ENCODE peak calls at places on chromosomes 4 and X, in five cellular contexts. One of them, this sample, is unnamed.

GRCh38 chr4:186760576-186760975 is 36.9 kb upstream of the FAT1 start:
- DNase-seq in HEK293T: no peak
- DNase-seq in HepG2: no peak
- DNase-seq in SK-N-SH: no peak
- DNase-seq in GM12878: no peak
- DNase-seq in this sample: no peak

GRCh38 chr4:180190382-180190781 is 2052.8 kb upstream of the TENM3 start:
- DNase-seq in HepG2: no peak
- DNase-seq in HEK293T: no peak
- DNase-seq in GM12878: peak
- DNase-seq in SK-N-SH: no peak
- DNase-seq in this sample: no peak

GRCh38 chr4:139609647-139610046 is 53.6 kb upstream of the SETD7 start:
- DNase-seq in SK-N-SH: no peak
- DNase-seq in HEK293T: no peak
- DNase-seq in GM12878: no peak
- DNase-seq in HepG2: no peak
- DNase-seq in this sample: no peak

GRCh38 chr4:88144048-88144447 is 14.4 kb downstream of the ABCG2 start:
- DNase-seq in GM12878: no peak
- DNase-seq in HEK293T: no peak
- DNase-seq in SK-N-SH: no peak
- DNase-seq in HepG2: no peak
- DNase-seq in this sample: no peak

GRCh38 chr4:118865091-118865708 is 23.5 kb upstream of the SYNPO2 start:
- DNase-seq in HepG2: peak
- DNase-seq in HEK293T: peak
- DNase-seq in GM12878: no peak
- DNase-seq in SK-N-SH: peak
- DNase-seq in this sample: peak

GRCh38 chr4:185587444-185588161 is 52.3 kb upstream of the PDLIM3 start:
- DNase-seq in GM12878: peak
- DNase-seq in SK-N-SH: no peak
- DNase-seq in HepG2: no peak
- DNase-seq in HEK293T: no peak
- DNase-seq in this sample: no peak

GRCh38 chrX:132612990-132613564 is 124.2 kb upstream of the MBNL3 start:
- DNase-seq in HEK293T: peak
- DNase-seq in GM12878: no peak
- DNase-seq in HepG2: no peak
- DNase-seq in SK-N-SH: peak
- DNase-seq in this sample: peak

GRCh38 chrX:31268359-31268758 is 196.5 kb upstream of the FTHL17 start:
- DNase-seq in GM12878: no peak
- DNase-seq in HepG2: peak
- DNase-seq in HEK293T: peak
- DNase-seq in SK-N-SH: no peak
- DNase-seq in this sample: no peak

GRCh38 chr4:99087887-99088484 is 602 bp downstream of the ADH5 start:
- DNase-seq in HEK293T: peak
- DNase-seq in SK-N-SH: peak
- DNase-seq in HepG2: peak
- DNase-seq in GM12878: no peak
- DNase-seq in this sample: peak

GRCh38 chr4:100081511-100081910 is 108.8 kb downstream of the DDIT4L start:
- DNase-seq in HEK293T: no peak
- DNase-seq in GM12878: no peak
- DNase-seq in HepG2: no peak
- DNase-seq in SK-N-SH: no peak
- DNase-seq in this sample: no peak

GRCh38 chr4:110508827-110509446 is 33.0 kb downstream of the ENPEP start:
- DNase-seq in HEK293T: peak
- DNase-seq in GM12878: no peak
- DNase-seq in HepG2: no peak
- DNase-seq in SK-N-SH: peak
- DNase-seq in this sample: no peak

GRCh38 chrX:152873361-152873760 is 24.5 kb upstream of the ZNF185 start:
- DNase-seq in HepG2: no peak
- DNase-seq in GM12878: no peak
- DNase-seq in SK-N-SH: no peak
- DNase-seq in HEK293T: no peak
- DNase-seq in this sample: no peak

GRCh38 chr4:55568905-55569504 is 22.3 kb upstream of the CLOCK start:
- DNase-seq in SK-N-SH: no peak
- DNase-seq in GM12878: no peak
- DNase-seq in HepG2: no peak
- DNase-seq in HEK293T: no peak
- DNase-seq in this sample: no peak

GRCh38 chrX:41457618-41458192 is 10.6 kb downstream of the NYX start:
- DNase-seq in HepG2: no peak
- DNase-seq in GM12878: no peak
- DNase-seq in SK-N-SH: no peak
- DNase-seq in HEK293T: no peak
- DNase-seq in this sample: peak

GRCh38 chrX:101564651-101565050 is 14.3 kb downstream of the ARMCX1 start:
- DNase-seq in SK-N-SH: no peak
- DNase-seq in HepG2: no peak
- DNase-seq in HEK293T: no peak
- DNase-seq in GM12878: no peak
- DNase-seq in this sample: no peak

GRCh38 chr4:98648602-98649001 is 9.8 kb downstream of the TSPAN5 start:
- DNase-seq in SK-N-SH: no peak
- DNase-seq in GM12878: no peak
- DNase-seq in HepG2: no peak
- DNase-seq in HEK293T: no peak
- DNase-seq in this sample: no peak

GRCh38 chrX:13691845-13692334 is 3.0 kb downstream of the RAB9A start:
- DNase-seq in HEK293T: no peak
- DNase-seq in HepG2: peak
- DNase-seq in GM12878: no peak
- DNase-seq in SK-N-SH: no peak
- DNase-seq in this sample: peak

GRCh38 chrX:18883234-18883960 is 100.5 kb downstream of the PHKA2 start:
- DNase-seq in HepG2: peak
- DNase-seq in GM12878: no peak
- DNase-seq in SK-N-SH: no peak
- DNase-seq in HEK293T: no peak
- DNase-seq in this sample: no peak

GRCh38 chr4:7806080-7806630 is 133.5 kb downstream of the AFAP1 start:
- DNase-seq in HepG2: peak
- DNase-seq in HEK293T: no peak
- DNase-seq in SK-N-SH: no peak
- DNase-seq in GM12878: no peak
- DNase-seq in this sample: no peak

GRCh38 chr4:146134761-146135160 is 40.8 kb upstream of the LSM6 start:
- DNase-seq in HepG2: no peak
- DNase-seq in SK-N-SH: peak
- DNase-seq in GM12878: no peak
- DNase-seq in HEK293T: no peak
- DNase-seq in this sample: no peak

GRCh38 chrX:134530845-134531244 is 70.9 kb downstream of the HPRT1 start:
- DNase-seq in SK-N-SH: no peak
- DNase-seq in HEK293T: no peak
- DNase-seq in GM12878: no peak
- DNase-seq in HepG2: no peak
- DNase-seq in this sample: no peak

GRCh38 chrX:147537172-147537571 is 374.5 kb upstream of the FMR1 start:
- DNase-seq in GM12878: no peak
- DNase-seq in HEK293T: no peak
- DNase-seq in SK-N-SH: no peak
- DNase-seq in HepG2: no peak
- DNase-seq in this sample: no peak

GRCh38 chr4:183438458-183439113 is 5.8 kb upstream of the CDKN2AIP start:
- DNase-seq in HepG2: peak
- DNase-seq in HEK293T: no peak
- DNase-seq in SK-N-SH: no peak
- DNase-seq in GM12878: no peak
- DNase-seq in this sample: no peak

GRCh38 chr4:23455482-23455881 is 434.4 kb downstream of the PPARGC1A start:
- DNase-seq in HepG2: peak
- DNase-seq in SK-N-SH: no peak
- DNase-seq in GM12878: no peak
- DNase-seq in HEK293T: peak
- DNase-seq in this sample: no peak

GRCh38 chrX:130125090-130125489 is 14.8 kb upstream of the ELF4 start:
- DNase-seq in HepG2: no peak
- DNase-seq in GM12878: no peak
- DNase-seq in SK-N-SH: peak
- DNase-seq in HEK293T: no peak
- DNase-seq in this sample: peak

GRCh38 chrX:104987063-104987462 is 233.4 kb downstream of the TEX13A start:
- DNase-seq in HepG2: no peak
- DNase-seq in SK-N-SH: no peak
- DNase-seq in GM12878: no peak
- DNase-seq in HEK293T: no peak
- DNase-seq in this sample: no peak

GRCh38 chr4:123786159-123786915 is 389.7 kb downstream of the SPRY1 start:
- DNase-seq in GM12878: no peak
- DNase-seq in HEK293T: no peak
- DNase-seq in SK-N-SH: no peak
- DNase-seq in HepG2: no peak
- DNase-seq in this sample: no peak

GRCh38 chr4:149980125-149980682 is 98.0 kb upstream of the DCLK2 start:
- DNase-seq in GM12878: no peak
- DNase-seq in HepG2: no peak
- DNase-seq in SK-N-SH: no peak
- DNase-seq in HEK293T: no peak
- DNase-seq in this sample: no peak

GRCh38 chrX:121851033-121851432 is 803.6 kb downstream of the GLUD2 start:
- DNase-seq in HepG2: no peak
- DNase-seq in SK-N-SH: no peak
- DNase-seq in HEK293T: no peak
- DNase-seq in GM12878: no peak
- DNase-seq in this sample: no peak

GRCh38 chr4:149605601-149606378 is 209.9 kb downstream of the IQCM start:
- DNase-seq in HEK293T: no peak
- DNase-seq in GM12878: no peak
- DNase-seq in SK-N-SH: no peak
- DNase-seq in HepG2: no peak
- DNase-seq in this sample: no peak

GRCh38 chr4:1928356-1929235 is 57.4 kb downstream of the NSD2 start:
- DNase-seq in SK-N-SH: no peak
- DNase-seq in HEK293T: no peak
- DNase-seq in HepG2: no peak
- DNase-seq in GM12878: no peak
- DNase-seq in this sample: no peak

GRCh38 chrX:29662101-29662500 is 553.3 kb upstream of the MAGEB2 start:
- DNase-seq in HepG2: no peak
- DNase-seq in SK-N-SH: no peak
- DNase-seq in GM12878: no peak
- DNase-seq in HEK293T: no peak
- DNase-seq in this sample: no peak

GRCh38 chr4:113141901-113142346 is 92.5 kb downstream of the ANK2 start:
- DNase-seq in SK-N-SH: no peak
- DNase-seq in HEK293T: no peak
- DNase-seq in GM12878: no peak
- DNase-seq in HepG2: peak
- DNase-seq in this sample: no peak

GRCh38 chr4:73872331-73873108 is 3.3 kb downstream of the CXCL1 start:
- DNase-seq in HEK293T: no peak
- DNase-seq in GM12878: no peak
- DNase-seq in HepG2: no peak
- DNase-seq in SK-N-SH: no peak
- DNase-seq in this sample: no peak

GRCh38 chr4:126627255-126627654 is 1005.5 kb upstream of the INTU start:
- DNase-seq in SK-N-SH: peak
- DNase-seq in HEK293T: peak
- DNase-seq in HepG2: no peak
- DNase-seq in GM12878: no peak
- DNase-seq in this sample: no peak

GRCh38 chr4:48343531-48343930 is 2.2 kb downstream of the SLAIN2 start:
- DNase-seq in GM12878: no peak
- DNase-seq in HepG2: no peak
- DNase-seq in SK-N-SH: no peak
- DNase-seq in HEK293T: no peak
- DNase-seq in this sample: no peak

GRCh38 chr4:48343035-48343434 is 1.7 kb downstream of the SLAIN2 start:
- DNase-seq in GM12878: no peak
- DNase-seq in SK-N-SH: no peak
- DNase-seq in HEK293T: no peak
- DNase-seq in HepG2: no peak
- DNase-seq in this sample: no peak

GRCh38 chr4:48342559-48342878 is 1.2 kb downstream of the SLAIN2 start:
- DNase-seq in HEK293T: no peak
- DNase-seq in GM12878: no peak
- DNase-seq in HepG2: no peak
- DNase-seq in SK-N-SH: no peak
- DNase-seq in this sample: no peak

GRCh38 chr4:48340905-48341775 is at the start of gene SLAIN2:
- DNase-seq in GM12878: peak
- DNase-seq in HepG2: peak
- DNase-seq in SK-N-SH: peak
- DNase-seq in HEK293T: peak
- DNase-seq in this sample: peak

GRCh38 chr4:48341776-48342558 is 638 bp downstream of the SLAIN2 start:
- DNase-seq in HepG2: no peak
- DNase-seq in SK-N-SH: peak
- DNase-seq in HEK293T: peak
- DNase-seq in GM12878: no peak
- DNase-seq in this sample: peak
- TF ChIP-seq FOXM1 in HepG2: no peak
- TF ChIP-seq FOXM1 in SK-N-SH: peak
- TF ChIP-seq FOXM1 in HEK293T: no peak
- TF ChIP-seq FOXM1 in GM12878: no peak
- TF ChIP-seq FOXM1 in this sample: no peak

GRCh38 chrX:109936114-109936513 is 66.8 kb upstream of the TMEM164 start:
- DNase-seq in GM12878: no peak
- DNase-seq in SK-N-SH: no peak
- DNase-seq in HEK293T: no peak
- DNase-seq in HepG2: no peak
- DNase-seq in this sample: no peak
- TF ChIP-seq FOXM1 in GM12878: no peak
- TF ChIP-seq FOXM1 in SK-N-SH: no peak
- TF ChIP-seq FOXM1 in HEK293T: no peak
- TF ChIP-seq FOXM1 in HepG2: no peak
- TF ChIP-seq FOXM1 in this sample: no peak

GRCh38 chrX:47217121-47217851 is 1.2 kb upstream of the CDK16 start:
- DNase-seq in HEK293T: peak
- DNase-seq in HepG2: peak
- DNase-seq in SK-N-SH: peak
- DNase-seq in GM12878: no peak
- DNase-seq in this sample: no peak
- TF ChIP-seq FOXM1 in HEK293T: no peak
- TF ChIP-seq FOXM1 in HepG2: no peak
- TF ChIP-seq FOXM1 in SK-N-SH: no peak
- TF ChIP-seq FOXM1 in GM12878: no peak
- TF ChIP-seq FOXM1 in this sample: no peak

DNA sequence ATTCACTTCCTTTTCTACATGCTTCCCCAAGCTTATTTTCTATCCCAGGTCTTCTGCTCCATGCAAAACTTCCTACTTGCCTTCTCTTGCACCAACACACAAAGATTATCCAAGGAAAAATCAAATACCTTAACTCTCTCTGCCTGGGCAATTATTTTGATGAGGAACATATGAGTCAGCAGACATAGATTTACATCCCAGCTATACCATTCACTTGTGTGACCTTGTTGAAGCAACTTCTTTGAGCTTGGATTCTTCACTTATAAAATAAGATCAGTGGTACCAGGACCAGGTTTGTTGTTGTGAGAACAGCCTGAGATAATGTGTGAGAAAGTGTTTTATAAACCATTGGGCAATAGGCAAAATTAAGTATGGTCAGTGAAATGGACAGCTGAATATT is 39.1 kb upstream of the TMEM192 start:
- DNase-seq in GM12878: no peak
- DNase-seq in HEK293T: no peak
- DNase-seq in SK-N-SH: no peak
- DNase-seq in HepG2: no peak
- DNase-seq in this sample: no peak
- TF ChIP-seq FOXM1 in GM12878: no peak
- TF ChIP-seq FOXM1 in HEK293T: no peak
- TF ChIP-seq FOXM1 in SK-N-SH: peak
- TF ChIP-seq FOXM1 in HepG2: no peak
- TF ChIP-seq FOXM1 in this sample: no peak

This sample was measured in K562.